ENCODE peak calls at places on chromosomes 2 and 18, in six cellular contexts. V is tibial nerve, M is testis, P is Caco-2, L is Panc1, B is uterus. A is an unnamed sample.

GRCh38 chr2:64052468-64053241 is 33.4 kb upstream of the VPS54 start:
- DNase-seq in V (no peak), M (no peak), P (no peak), L (no peak), B (no peak), A (no peak)

GRCh38 chr2:183416741-183417140 is 292.5 kb downstream of the NUP35 start:
- DNase-seq in V (no peak), M (no peak), P (no peak), L (no peak), B (no peak), A (no peak)

GRCh38 chr2:203061346-203061745 is 46.7 kb downstream of the NBEAL1 start:
- DNase-seq in V (no peak), M (no peak), P (peak; percentile 67), L (no peak), B (no peak), A (no peak)

GRCh38 chr2:53379547-53379946 is 388.1 kb upstream of the CHAC2 start:
- DNase-seq in V (no peak), M (no peak), P (no peak), L (no peak), B (no peak), A (no peak)

GRCh38 chr2:128523490-128523889 is 204.8 kb upstream of the HS6ST1 start:
- DNase-seq in V (no peak), M (no peak), P (no peak), L (no peak), B (no peak), A (no peak)

GRCh38 chr18:70172225-70172624 is 33.3 kb downstream of the RTTN start:
- DNase-seq in V (no peak), M (no peak), P (no peak), L (no peak), B (no peak), A (no peak)

GRCh38 chr2:220057922-220058321 is 430.5 kb downstream of the SLC4A3 start:
- DNase-seq in V (no peak), M (no peak), P (no peak), L (no peak), B (no peak), A (no peak)

GRCh38 chr2:38406597-38407110 is 29.6 kb upstream of the ATL2 start:
- DNase-seq in V (peak; percentile 40), M (peak; percentile 53), P (no peak), L (no peak), B (peak; percentile 35), A (no peak)

GRCh38 chr2:15355386-15355785 is 205.7 kb downstream of the NBAS start:
- DNase-seq in V (no peak), M (no peak), P (no peak), L (no peak), B (no peak), A (no peak)

GRCh38 chr2:134141598-134142340 is 112.1 kb upstream of the MGAT5 start:
- DNase-seq in V (no peak), M (no peak), P (no peak), L (no peak), B (no peak), A (no peak)

GRCh38 chr2:30934071-30934470 is 126.8 kb upstream of the CAPN13 start:
- DNase-seq in V (no peak), M (no peak), P (no peak), L (no peak), B (no peak), A (no peak)

GRCh38 chr18:9746958-9747357 is 38.9 kb downstream of the RAB31 start:
- DNase-seq in V (no peak), M (no peak), P (no peak), L (no peak), B (no peak), A (no peak)

GRCh38 chr2:216619411-216620393 is 13.5 kb upstream of the IGFBP2 start:
- DNase-seq in V (no peak), M (no peak), P (peak; percentile 18), L (no peak), B (no peak), A (no peak)

GRCh38 chr2:42714686-42715085 is 49.2 kb downstream of the OXER1 start:
- DNase-seq in V (no peak), M (no peak), P (no peak), L (no peak), B (no peak), A (no peak)

GRCh38 chr2:119476301-119477117 is 44.9 kb downstream of the TMEM37 start:
- DNase-seq in V (no peak), M (peak; percentile 71), P (peak; percentile 81), L (peak; percentile 36), B (no peak), A (no peak)

GRCh38 chr18:57947117-57947516 is 96.9 kb upstream of the NEDD4L start:
- DNase-seq in V (no peak), M (no peak), P (no peak), L (no peak), B (no peak), A (no peak)

GRCh38 chr2:226699321-226699720 is 100.3 kb downstream of the IRS1 start:
- DNase-seq in V (peak; percentile 19), M (peak; percentile 48), P (no peak), L (no peak), B (peak; percentile 49), A (no peak)

GRCh38 chr2:201793631-201794030 is 12.7 kb upstream of the CDK15 start:
- DNase-seq in V (no peak), M (no peak), P (no peak), L (no peak), B (no peak), A (no peak)

GRCh38 chr2:241568738-241569137 is 10.2 kb downstream of the BOK start:
- DNase-seq in V (no peak), M (no peak), P (no peak), L (no peak), B (no peak), A (no peak)

GRCh38 chr2:127829845-127830246 is 18.9 kb upstream of the WDR33 start:
- DNase-seq in V (no peak), M (no peak), P (no peak), L (no peak), B (no peak), A (peak; percentile 3)

GRCh38 chr2:3198119-3198518 is 179.5 kb downstream of the EIPR1 start:
- DNase-seq in V (no peak), M (no peak), P (no peak), L (no peak), B (no peak), A (no peak)

GRCh38 chr2:156452971-156453370 is 16.8 kb downstream of the GPD2 start:
- DNase-seq in V (no peak), M (no peak), P (no peak), L (no peak), B (no peak), A (no peak)

GRCh38 chr2:36296798-36297197 is 58.8 kb upstream of the CRIM1 start:
- DNase-seq in V (no peak), M (no peak), P (no peak), L (no peak), B (no peak), A (no peak)

DNA sequence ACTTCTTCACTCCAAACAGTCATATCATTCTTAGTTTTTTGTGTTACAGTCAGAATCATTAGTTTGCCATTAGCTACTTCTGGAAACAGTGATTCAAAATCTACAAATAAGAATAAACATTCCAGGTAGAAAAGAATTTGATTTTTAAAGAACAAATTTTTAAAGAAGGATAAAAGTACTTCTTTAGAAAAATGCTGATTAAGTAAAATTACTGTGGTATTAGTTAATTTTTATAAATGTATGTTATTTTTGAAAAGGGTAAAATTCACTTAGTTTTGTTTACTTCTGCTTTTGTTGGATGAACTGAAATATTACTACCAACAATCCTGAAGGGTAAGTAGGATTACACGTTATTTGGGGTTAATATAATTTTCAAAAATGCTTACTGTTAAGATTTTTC is 11.8 kb downstream of the MMADHC start:
- DNase-seq in V (no peak), M (no peak), P (no peak), L (no peak), B (no peak), A (no peak)
- H3K36me3 ChIP-seq in V (peaks cover 2% of the 10 kb centered on the region), M (peaks cover 3% of the 10 kb centered on the region), P (peaks cover 3% of the 10 kb centered on the region), L (peaks cover 62% of the 10 kb centered on the region), B (no peaks in the 10 kb centered on the region), A (peaks cover 7% of the 10 kb centered on the region)

GRCh38 chr18:80107396-80107795 is 1.7 kb upstream of the ADNP2 start:
- DNase-seq in V (no peak), M (no peak), P (no peak), L (no peak), B (no peak), A (no peak)

GRCh38 chr18:80105369-80106167 is 3.5 kb upstream of the ADNP2 start:
- DNase-seq in V (no peak), M (no peak), P (no peak), L (no peak), B (no peak), A (no peak)

GRCh38 chr18:80103231-80103630 is 5.8 kb upstream of the ADNP2 start:
- DNase-seq in V (no peak), M (no peak), P (no peak), L (no peak), B (no peak), A (no peak)

GRCh38 chr18:80106482-80107051 is 2.5 kb upstream of the ADNP2 start:
- DNase-seq in V (no peak), M (no peak), P (no peak), L (no peak), B (no peak), A (no peak)

DNA sequence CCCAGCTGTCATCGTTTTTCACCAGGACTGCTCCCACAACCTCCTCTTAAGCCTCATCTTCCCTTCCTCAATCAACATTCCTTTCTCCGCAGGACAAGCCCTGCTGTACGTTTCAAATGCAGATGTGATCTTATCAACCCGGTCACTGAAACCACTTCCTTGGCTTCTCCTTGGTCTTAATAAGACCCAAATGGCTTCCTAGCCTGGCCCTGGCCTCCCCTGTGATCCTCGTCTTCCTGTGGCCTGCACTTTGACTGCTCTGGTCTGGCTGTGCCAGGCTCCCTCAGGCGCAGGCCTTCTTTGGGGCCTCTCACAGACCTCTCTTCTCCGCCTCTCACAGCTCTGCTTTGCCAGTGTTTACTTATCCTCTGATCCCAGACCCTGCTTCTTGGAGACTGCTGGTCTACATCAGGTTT is 4.7 kb upstream of the ADNP2 start:
- DNase-seq in V (no peak), M (no peak), P (no peak), L (no peak), B (no peak), A (no peak)
- H3K4me3 ChIP-seq in V (no peak overlapping the region), M (no peak overlapping the region), P (no peak overlapping the region), L (no peak overlapping the region), B (no peak overlapping the region), A (no peak overlapping the region)

GRCh38 chr18:45940724-45941123 is 26.4 kb downstream of the EPG5 start:
- DNase-seq in V (no peak), M (no peak), P (no peak), L (no peak), B (no peak), A (no peak)
- H3K36me3 ChIP-seq in V (peaks cover 6% of the 10 kb centered on the region), M (no peaks in the 10 kb centered on the region), P (no peaks in the 10 kb centered on the region), L (no peaks in the 10 kb centered on the region), B (no peaks in the 10 kb centered on the region), A (peaks cover 16% of the 10 kb centered on the region)

DNA sequence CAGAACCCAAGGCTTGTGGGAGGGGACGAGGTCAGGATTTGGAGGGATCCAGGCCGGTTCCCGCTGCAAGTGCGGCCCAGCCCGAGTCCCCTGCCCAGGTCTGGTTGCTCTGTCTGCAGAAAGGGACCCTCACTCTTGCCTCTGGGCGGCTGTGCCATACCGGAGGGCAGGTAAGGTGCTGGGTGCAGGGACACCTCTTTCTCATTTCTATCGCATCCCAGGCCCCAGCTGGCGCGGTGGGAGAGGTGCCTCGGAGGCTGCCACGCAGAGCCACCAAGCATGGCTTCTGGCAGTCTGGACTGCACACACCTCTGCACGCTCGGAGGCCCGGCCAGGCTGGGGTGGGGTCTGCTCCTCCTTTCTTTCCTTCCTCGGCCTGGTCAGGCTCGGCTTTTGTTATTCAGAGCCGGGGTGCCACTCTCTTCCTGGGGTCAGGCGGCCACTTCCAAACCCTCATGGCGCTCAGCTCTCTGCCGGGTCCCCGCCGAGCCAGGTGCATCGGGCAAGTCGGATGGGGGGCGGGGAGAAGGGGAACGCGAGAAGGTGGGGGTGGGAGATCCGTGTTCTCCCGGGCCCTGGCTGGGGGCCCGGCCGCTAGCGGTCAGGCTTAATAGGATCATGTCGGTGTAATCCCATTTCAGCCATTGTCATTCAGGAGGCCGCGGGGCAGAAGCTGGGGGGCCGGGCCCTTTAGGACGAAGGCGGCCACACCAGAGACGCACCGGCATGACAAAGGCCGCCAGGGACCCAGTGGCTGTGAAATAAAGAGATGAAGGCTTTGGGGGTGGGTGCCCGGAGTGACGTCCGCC is 9.0 kb downstream of the GBX2 start:
- DNase-seq in V (no peak), M (no peak), P (no peak), L (no peak), B (no peak), A (no peak)
- H3K4me3 ChIP-seq in V (no peak overlapping the region), M (no peak overlapping the region), P (no peak overlapping the region), L (no peak overlapping the region), B (no peak overlapping the region), A (no peak overlapping the region)

A was measured in BJ.